ENCODE peak calls at places on chromosomes 2 and 18, in six cellular contexts. C is neuronal stem cell, H is mesenchymal stem cell, J is IMR-90, G is H9, T is H1. F is an unnamed sample. For H3K4me1, the result is how much of the 10 kb centered on the place peaks cover.

GRCh38 chr18:62919109-62919838 is 203.9 kb downstream of the PHLPP1 start:
- DNase-seq in H (peak), C (no peak), J (peak), T (no peak), G (no peak), F (no peak)

GRCh38 chr2:224952942-224953657 is 89.2 kb downstream of the DOCK10 start:
- DNase-seq in T (no peak), H (no peak), G (no peak), J (no peak), C (no peak), F (no peak)

GRCh38 chr2:213232649-213233437 is 51.4 kb upstream of the SPAG16 start:
- DNase-seq in G (no peak), J (peak), T (no peak), C (peak), H (peak), F (peak)

GRCh38 chr2:151237422-151238012 is 24.1 kb downstream of the RBM43 start:
- DNase-seq in G (no peak), J (peak), C (no peak), T (no peak), H (peak), F (peak)

GRCh38 chr2:241391892-241392665 is 36.0 kb downstream of the FARP2 start:
- DNase-seq in T (peak), J (peak), C (peak), G (peak), H (peak), F (peak)

GRCh38 chr18:35933982-35934381 is 38.5 kb upstream of the RMP24 start:
- DNase-seq in H (no peak), C (no peak), T (no peak), G (no peak), J (no peak), F (peak)

GRCh38 chr18:37383789-37384151 is 181.8 kb downstream of the CELF4 start:
- DNase-seq in H (no peak), G (no peak), T (no peak), J (no peak), C (no peak), F (no peak)

GRCh38 chr18:61992285-61992684 is 99.5 kb upstream of the RNF152 start:
- DNase-seq in T (no peak), J (peak), H (peak), G (no peak), C (no peak), F (peak)

GRCh38 chr2:64914247-64914646 is 75.0 kb upstream of the SLC1A4 start:
- DNase-seq in T (no peak), J (no peak), G (no peak), C (no peak), H (no peak), F (no peak)

GRCh38 chr18:44602380-44602779 is 78.3 kb upstream of the SETBP1 start:
- DNase-seq in C (no peak), H (peak), G (no peak), J (no peak), T (no peak), F (no peak)

GRCh38 chr18:39841133-39842041 is 2113.6 kb upstream of the PIK3C3 start:
- DNase-seq in G (peak), H (peak), J (peak), C (peak), T (peak), F (peak)

GRCh38 chr2:132651115-132652099 is 18.6 kb downstream of the LYPD1 start:
- DNase-seq in G (peak), T (no peak), C (no peak), J (peak), H (peak), F (peak)

DNA sequence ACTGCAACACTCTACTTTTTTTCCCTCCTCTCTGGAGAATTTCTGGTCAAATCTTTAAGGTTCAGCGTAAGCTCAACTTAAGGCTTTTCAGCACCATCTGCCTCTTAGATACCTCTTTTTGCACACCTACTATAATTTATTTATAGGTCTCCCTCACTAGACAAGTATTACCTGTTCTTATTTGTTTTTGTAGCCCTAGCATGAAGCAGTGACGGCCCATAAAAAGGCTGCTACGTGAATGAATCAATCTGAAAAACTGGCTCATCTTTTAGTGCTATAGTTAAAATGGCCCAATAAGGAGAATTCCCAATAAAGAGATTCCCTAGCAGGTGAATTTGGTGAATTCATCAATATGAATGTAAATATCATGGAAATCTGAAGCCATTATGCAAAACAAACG is 6.5 kb downstream of the RNF149 start:
- DNase-seq in H (no peak), G (no peak), T (no peak), C (no peak), J (no peak), F (no peak)
- H3K4me1 ChIP-seq in H (under half), G (under half), T (under half), C (under half), J (under half), F (under half)

DNA sequence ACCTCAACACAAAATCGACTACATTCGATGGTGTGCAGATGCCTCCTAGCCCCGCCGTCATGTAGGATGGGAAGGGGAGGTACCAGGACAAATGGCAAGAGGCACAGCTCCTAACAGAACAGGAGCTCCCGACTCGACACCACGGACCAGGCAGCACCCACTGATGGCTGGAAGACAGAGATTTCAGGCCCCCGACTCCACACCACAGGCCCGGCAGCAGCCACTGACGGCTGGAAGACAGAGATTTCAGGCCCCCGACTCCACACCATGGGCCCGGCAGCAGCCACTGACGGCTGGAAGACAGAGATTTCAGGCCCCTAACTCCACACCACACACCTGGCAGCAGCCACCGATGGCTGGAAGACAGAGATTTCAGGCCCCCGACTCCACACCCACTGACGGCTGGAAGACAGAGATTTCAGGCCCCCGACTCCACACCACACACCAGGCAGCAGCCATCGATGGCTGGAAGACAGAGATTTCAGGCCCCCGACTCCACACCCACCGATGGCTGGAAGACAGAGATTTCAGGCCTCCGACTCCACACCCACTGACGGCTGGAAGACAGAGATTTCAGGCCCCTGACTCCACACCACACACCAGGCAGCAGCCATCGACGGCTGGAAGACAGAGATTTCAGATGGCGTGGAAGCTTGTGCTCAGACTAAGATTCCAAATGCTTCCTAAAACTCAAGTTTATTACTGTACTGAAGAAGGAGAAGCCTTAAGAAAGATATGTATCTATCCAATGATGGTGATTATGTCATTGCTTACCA is 135.5 kb downstream of the EIPR1 start:
- DNase-seq in H (no peak), G (no peak), T (no peak), J (no peak), C (no peak), F (no peak)
- H3K4ac ChIP-seq in H (no peak), G (no peak), T (no peak), J (no peak), C (no peak), F (no peak)

GRCh38 chr2:127810156-127810636 is 775 bp downstream of the WDR33 start:
- DNase-seq in H (peak), T (no peak), C (peak), G (no peak), J (peak), F (peak)
- H3K4me1 ChIP-seq in H (under half), T (under half), C (under half), G (under half), J (under half), F (under half)

GRCh38 chr2:121360566-121361300 is 75.7 kb upstream of the TFCP2L1 start:
- DNase-seq in T (no peak), G (no peak), C (no peak), H (peak), J (peak), F (no peak)

GRCh38 chr2:121358291-121358690 is 73.3 kb upstream of the TFCP2L1 start:
- DNase-seq in G (no peak), T (no peak), H (no peak), C (no peak), J (no peak), F (no peak)

GRCh38 chr2:121359170-121359569 is 74.2 kb upstream of the TFCP2L1 start:
- DNase-seq in J (no peak), G (no peak), C (no peak), H (no peak), T (no peak), F (no peak)

GRCh38 chr2:121362226-121362625 is 77.2 kb upstream of the TFCP2L1 start:
- DNase-seq in C (no peak), G (no peak), H (no peak), T (no peak), J (no peak), F (no peak)

GRCh38 chr2:121359937-121360565 is 75.0 kb upstream of the TFCP2L1 start:
- DNase-seq in G (no peak), T (no peak), H (no peak), J (peak), C (no peak), F (no peak)
- H3K4ac ChIP-seq in G (no peak), T (no peak), H (no peak), J (peak), C (no peak), F (no peak)

GRCh38 chr2:36487947-36488346 is 110.0 kb downstream of the FEZ2 start:
- DNase-seq in T (no peak), G (no peak), H (no peak), J (no peak), C (no peak), F (no peak)
- H3K4me1 ChIP-seq in T (under half), G (under half), H (under half), J (under half), C (under half), F (under half)